ENCODE peak calls at places on chromosomes 1 and 21, in seven cellular contexts. H, Y, E, P, T, Q and V are unnamed samples.

GRCh38 chr21:34782666-34783365 is 114.0 kb downstream of the CLIC6 start:
- DNase-seq in E (no peak), H (no peak), P (no peak), T (peak), Q (no peak), Y (no peak), V (no peak)

GRCh38 chr21:45209685-45210284 is 77.9 kb downstream of the POFUT2 start:
- DNase-seq in T (no peak), H (no peak), Y (no peak), P (no peak), E (no peak), Q (no peak), V (no peak)

GRCh38 chr1:15678578-15678977 is 5.5 kb upstream of the PLEKHM2 start:
- DNase-seq in Q (no peak), H (no peak), T (peak), E (no peak), P (peak), Y (no peak), V (peak)

GRCh38 chr1:158819461-158820443 is 11.4 kb upstream of the MNDA start:
- DNase-seq in Y (no peak), P (no peak), T (peak), Q (no peak), H (no peak), E (no peak), V (no peak)

GRCh38 chr1:185788386-185788785 is 54.2 kb downstream of the HMCN1 start:
- DNase-seq in Y (no peak), Q (no peak), T (no peak), E (no peak), P (no peak), H (no peak), V (no peak)

GRCh38 chr1:61157420-61157987 is 75.1 kb downstream of the NFIA start:
- DNase-seq in P (no peak), T (peak), E (no peak), Q (peak), H (no peak), Y (no peak), V (peak)

GRCh38 chr1:153733970-153734369 is 6.1 kb downstream of the INTS3 start:
- DNase-seq in Q (no peak), E (no peak), T (no peak), P (no peak), H (no peak), Y (no peak), V (no peak)

GRCh38 chr1:1628656-1629429 is 3.1 kb upstream of the MMP23B start:
- DNase-seq in T (no peak), H (peak), Q (no peak), Y (no peak), E (peak), P (no peak), V (no peak)

GRCh38 chr1:239587066-239587465 is 200.7 kb downstream of the CHRM3 start:
- DNase-seq in Y (no peak), Q (no peak), T (no peak), P (no peak), E (no peak), H (no peak), V (no peak)

GRCh38 chr1:109609881-109610280 is 9.5 kb downstream of the GNAT2 start:
- DNase-seq in T (no peak), H (no peak), Y (no peak), Q (no peak), P (no peak), E (no peak), V (no peak)

GRCh38 chr1:152189657-152190442 is 30.8 kb upstream of the RPTN start:
- DNase-seq in E (peak), Y (peak), H (peak), P (no peak), Q (no peak), T (peak), V (peak)

GRCh38 chr1:2053217-2053616 is 3.0 kb downstream of the PRKCZ start:
- DNase-seq in H (no peak), E (no peak), Y (no peak), P (no peak), Q (no peak), T (no peak), V (no peak)

GRCh38 chr1:204348722-204349121 is 11.0 kb downstream of the PLEKHA6 start:
- DNase-seq in T (peak), E (peak), P (peak), H (peak), Q (peak), Y (no peak), V (peak)

GRCh38 chr21:45067462-45068285 is 6.7 kb upstream of the ADARB1 start:
- DNase-seq in E (no peak), Y (no peak), Q (no peak), H (peak), P (no peak), T (no peak), V (no peak)

GRCh38 chr1:152410599-152410998 is 3.5 kb downstream of the CRNN start:
- DNase-seq in P (peak), E (no peak), H (no peak), T (no peak), Y (no peak), Q (no peak), V (peak)

GRCh38 chr1:172146149-172146850 is 274.2 kb upstream of the C1orf105 start:
- DNase-seq in T (no peak), H (no peak), P (no peak), Y (no peak), Q (no peak), E (no peak), V (peak)

GRCh38 chr1:65812065-65812464 is 19.4 kb downstream of the PDE4B start:
- DNase-seq in Q (no peak), P (peak), E (no peak), T (peak), Y (no peak), H (no peak), V (peak)

GRCh38 chr1:109687641-109688499 is at the start of gene GSTM1:
- DNase-seq in H (no peak), T (peak), Q (peak), E (peak), P (no peak), Y (peak), V (no peak)

GRCh38 chr21:30257773-30258172 is 25.0 kb downstream of the KRTAP24-1 start:
- DNase-seq in E (peak), P (no peak), H (peak), Y (no peak), T (peak), Q (peak), V (peak)

GRCh38 chr1:87956072-87956471 is 627.4 kb downstream of the LMO4 start:
- DNase-seq in E (peak), Q (peak), Y (no peak), T (peak), P (no peak), H (no peak), V (peak)

GRCh38 chr1:222792744-222793143 is 22.1 kb upstream of the DISP1 start:
- DNase-seq in H (peak), E (peak), T (no peak), Y (no peak), P (no peak), Q (peak), V (peak)

GRCh38 chr21:44709426-44710293 is 1.7 kb downstream of the TSPEAR start:
- DNase-seq in Y (no peak), H (peak), T (no peak), E (peak), P (no peak), Q (peak), V (peak)

GRCh38 chr1:67803380-67804279 is 29.6 kb downstream of the GNG12 start:
- DNase-seq in Q (no peak), H (peak), T (no peak), P (no peak), E (peak), Y (no peak), V (no peak)

GRCh38 chr1:171794085-171794484 is 12.6 kb downstream of the METTL13 start:
- DNase-seq in Q (no peak), H (no peak), T (peak), P (no peak), E (no peak), Y (no peak), V (peak)

GRCh38 chr21:46153259-46154154 is 1.9 kb downstream of the FTCD start:
- DNase-seq in Q (peak), H (peak), P (no peak), T (no peak), E (peak), Y (peak), V (peak)

GRCh38 chr1:235502601-235503332 is 1.5 kb downstream of the B3GALNT2 start:
- DNase-seq in Y (no peak), T (peak), E (no peak), H (no peak), Q (no peak), P (no peak), V (peak)

GRCh38 chr1:32247452-32247851 is 430 bp downstream of the FAM167B start:
- DNase-seq in E (no peak), P (no peak), Q (no peak), H (peak), Y (no peak), T (no peak), V (no peak)
- H3K4me3 ChIP-seq in E (no peak), P (peak), Q (no peak), H (no peak), Y (no peak), T (no peak), V (no peak)

GRCh38 chr1:7667625-7668218 is 103.4 kb upstream of the VAMP3 start:
- DNase-seq in Y (peak), E (peak), H (peak), Q (peak), T (peak), P (peak), V (peak)

GRCh38 chr1:7671676-7672075 is 99.4 kb upstream of the VAMP3 start:
- DNase-seq in E (no peak), P (no peak), Q (no peak), T (no peak), H (no peak), Y (no peak), V (no peak)

GRCh38 chr1:7670334-7671145 is 100.6 kb upstream of the VAMP3 start:
- DNase-seq in H (peak), E (peak), P (no peak), T (no peak), Q (no peak), Y (no peak), V (peak)

GRCh38 chr1:7671146-7671465 is 100.0 kb upstream of the VAMP3 start:
- DNase-seq in P (no peak), E (no peak), T (no peak), H (no peak), Y (no peak), Q (no peak), V (no peak)

DNA sequence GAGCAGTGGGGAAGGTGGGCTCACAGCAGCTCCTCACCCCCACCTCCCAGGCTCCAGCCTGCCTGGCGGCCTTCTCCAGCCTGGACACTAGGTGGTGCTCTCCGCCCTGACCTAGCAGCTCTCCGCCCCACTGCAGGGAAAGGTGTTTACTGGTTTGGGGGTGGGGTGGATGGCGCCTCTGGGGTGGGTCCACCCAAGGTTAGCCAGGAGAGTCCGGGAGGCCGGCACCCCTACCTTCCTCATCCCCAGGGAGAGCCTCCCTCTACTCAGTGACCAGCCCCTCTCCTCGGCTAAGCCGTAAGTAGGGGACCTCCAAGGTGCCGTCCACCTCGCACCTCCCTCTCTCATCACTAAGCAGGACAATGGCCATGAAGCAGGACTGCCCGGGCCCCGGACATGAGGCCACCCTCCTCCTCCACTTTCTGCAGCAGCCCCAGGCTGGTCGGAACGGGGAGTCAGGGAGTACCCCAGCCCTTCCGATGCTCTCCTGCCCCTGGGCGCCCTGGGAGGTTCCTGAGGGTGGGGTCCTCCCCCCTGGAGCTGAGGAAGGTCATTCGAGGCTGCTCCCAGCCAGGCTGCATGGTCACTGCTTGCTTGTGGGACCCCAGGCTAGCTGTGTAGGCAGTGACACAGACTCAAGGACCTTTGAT is 101.4 kb upstream of the VAMP3 start:
- DNase-seq in Y (peak), T (peak), H (peak), Q (peak), E (peak), P (no peak), V (peak)
- H3K4me3 ChIP-seq in Y (peak), T (no peak), H (peak), Q (no peak), E (peak), P (no peak), V (no peak)

DNA sequence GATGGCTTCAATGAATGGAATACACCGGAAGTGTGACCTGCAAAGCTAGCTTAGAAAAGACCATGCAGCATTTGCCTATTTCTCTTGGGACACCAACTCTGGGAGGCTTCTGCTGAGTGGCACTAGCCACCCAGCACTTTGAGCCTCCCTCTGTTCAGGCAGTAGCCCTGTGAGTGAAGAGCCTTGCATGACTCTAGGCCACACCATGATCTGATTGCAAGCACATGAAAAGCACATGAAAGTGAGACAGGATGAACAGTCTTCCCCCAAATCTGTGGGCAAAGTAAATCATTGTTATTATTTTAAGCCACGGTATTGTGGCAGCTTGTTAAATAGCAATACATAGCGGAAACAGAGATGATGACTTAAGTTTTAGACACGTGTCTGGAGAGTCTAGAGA is 2.8 kb downstream of the CD48 start:
- DNase-seq in E (no peak), P (no peak), Y (no peak), H (no peak), T (no peak), Q (no peak), V (no peak)
- H3K4me3 ChIP-seq in E (no peak), P (no peak), Y (no peak), H (no peak), T (no peak), Q (no peak), V (no peak)

DNA sequence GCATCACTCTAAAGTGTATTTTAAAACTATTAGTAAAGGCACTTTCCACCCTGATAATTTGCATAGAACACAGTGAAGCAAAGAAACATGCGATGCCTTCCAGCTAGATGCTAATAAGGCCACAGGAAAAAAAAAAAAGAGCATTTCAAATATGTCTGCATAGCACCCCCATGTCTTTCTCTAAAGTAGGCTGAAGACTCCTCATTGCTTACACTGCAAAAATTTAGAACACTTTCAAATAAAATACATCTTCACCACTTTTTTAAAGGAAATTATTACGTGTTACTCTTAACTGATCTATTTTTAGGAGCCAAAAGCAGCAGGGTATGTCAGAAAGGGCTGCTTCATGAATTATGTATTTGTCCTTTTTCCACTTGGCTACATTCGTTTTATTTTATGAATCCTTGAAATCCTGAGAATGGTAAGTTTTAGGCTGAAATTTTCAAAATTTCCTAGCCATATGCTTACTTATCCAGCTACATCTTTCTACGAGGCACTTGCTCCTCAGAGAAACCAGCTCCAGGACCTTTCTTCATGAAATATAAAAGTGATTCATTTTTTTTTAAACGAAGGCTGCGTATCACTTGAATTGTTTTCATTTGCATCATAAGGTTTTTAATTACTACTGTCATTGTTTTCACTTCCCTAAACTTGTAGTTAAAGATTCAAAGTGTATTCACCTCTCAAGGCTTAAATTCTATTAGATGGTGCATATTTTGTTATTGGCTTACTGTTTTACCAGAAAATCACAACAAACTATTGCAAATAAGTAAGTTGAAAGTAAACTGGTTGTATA is 513.0 kb downstream of the PTPRC start:
- DNase-seq in H (no peak), E (no peak), P (no peak), Q (no peak), Y (no peak), T (no peak), V (no peak)
- H3K4me3 ChIP-seq in H (no peak), E (no peak), P (no peak), Q (no peak), Y (peak), T (no peak), V (no peak)

GRCh38 chr21:38850277-38850951 is 44.7 kb downstream of the ETS2 start:
- DNase-seq in T (no peak), Y (no peak), H (no peak), Q (no peak), P (no peak), E (no peak), V (no peak)
- H3K4me3 ChIP-seq in T (no peak), Y (no peak), H (no peak), Q (no peak), P (no peak), E (no peak), V (no peak)

GRCh38 chr1:54566438-54567141 is 18.6 kb downstream of the ACOT11 start:
- DNase-seq in P (no peak), E (no peak), H (no peak), T (no peak), Q (no peak), Y (no peak), V (no peak)

GRCh38 chr1:54567961-54568360 is 19.9 kb downstream of the ACOT11 start:
- DNase-seq in H (no peak), T (no peak), E (no peak), Q (no peak), P (no peak), Y (no peak), V (no peak)

GRCh38 chr1:54564312-54565112 is 16.5 kb downstream of the ACOT11 start:
- DNase-seq in E (no peak), Q (no peak), H (no peak), P (peak), Y (no peak), T (no peak), V (no peak)

GRCh38 chr1:54569339-54569738 is 21.3 kb downstream of the ACOT11 start:
- DNase-seq in Y (no peak), T (no peak), E (no peak), H (no peak), P (no peak), Q (no peak), V (no peak)

GRCh38 chr1:54565113-54565501 is 17.1 kb downstream of the ACOT11 start:
- DNase-seq in P (no peak), T (no peak), H (no peak), E (no peak), Q (no peak), Y (no peak), V (no peak)
- H3K4me3 ChIP-seq in P (no peak), T (no peak), H (no peak), E (no peak), Q (no peak), Y (no peak), V (no peak)